ENCODE peak calls at places on chromosomes 11 and 22, in four cellular contexts. One of them, this sample, is unnamed.

GRCh38 chr11:75422248-75423231 is 10.5 kb downstream of the KLHL35 start:
- DNase-seq in AG04450: no peak
- DNase-seq in mucosa of gallbladder: no peak
- DNase-seq in HS-5: no peak
- DNase-seq in this sample: no peak

GRCh38 chr22:36610056-36610455 is 81.1 kb upstream of the EIF3D start:
- DNase-seq in AG04450: no peak
- DNase-seq in mucosa of gallbladder: no peak
- DNase-seq in HS-5: no peak
- DNase-seq in this sample: no peak

GRCh38 chr11:66956689-66957290 is 1.4 kb downstream of the PC start:
- DNase-seq in AG04450: no peak
- DNase-seq in mucosa of gallbladder: no peak
- DNase-seq in HS-5: no peak
- DNase-seq in this sample: no peak

GRCh38 chr22:33573479-33573878 is 346.8 kb downstream of the LARGE1 start:
- DNase-seq in AG04450: no peak
- DNase-seq in mucosa of gallbladder: no peak
- DNase-seq in HS-5: no peak
- DNase-seq in this sample: no peak

GRCh38 chr11:9527481-9528140 is 45.9 kb upstream of the WEE1 start:
- DNase-seq in AG04450: peak; percentile 13
- DNase-seq in mucosa of gallbladder: peak; percentile 58
- DNase-seq in HS-5: no peak
- DNase-seq in this sample: no peak

GRCh38 chr11:15819679-15820286 is 536.6 kb downstream of the SOX6 start:
- DNase-seq in AG04450: no peak
- DNase-seq in mucosa of gallbladder: peak; percentile 77
- DNase-seq in HS-5: no peak
- DNase-seq in this sample: peak; percentile 25

GRCh38 chr11:3073029-3073435 is 15.8 kb upstream of the CARS1 start:
- DNase-seq in AG04450: no peak
- DNase-seq in mucosa of gallbladder: no peak
- DNase-seq in HS-5: no peak
- DNase-seq in this sample: no peak

GRCh38 chr22:42920101-42920820 is 63.2 kb upstream of the ARFGAP3 start:
- DNase-seq in AG04450: no peak
- DNase-seq in mucosa of gallbladder: no peak
- DNase-seq in HS-5: no peak
- DNase-seq in this sample: no peak

GRCh38 chr11:75855191-75855590 is 40.2 kb downstream of the UVRAG start:
- DNase-seq in AG04450: no peak
- DNase-seq in mucosa of gallbladder: no peak
- DNase-seq in HS-5: no peak
- DNase-seq in this sample: no peak